ENCODE peak calls at places on chromosomes 13 and 19, in eight cellular contexts. D, Y, N, S, Q, I, L and M are unnamed samples. For H3K4me1, the result is how much of the 10 kb centered on the place peaks cover.

GRCh38 chr19:4089400-4089908 is 22.8 kb upstream of the ZBTB7A start:
- DNase-seq in D (no peak), Y (peak), N (no peak), S (no peak), Q (no peak), I (no peak), L (no peak), M (no peak)

GRCh38 chr13:25943666-25944065 is 108.2 kb downstream of the SHISA2 start:
- DNase-seq in D (no peak), Y (no peak), N (no peak), S (no peak), Q (no peak), I (no peak), L (no peak), M (peak)

GRCh38 chr13:97567510-97568243 is 133.7 kb downstream of the RAP2A start:
- DNase-seq in D (no peak), Y (peak), N (no peak), S (peak), Q (peak), I (no peak), L (peak), M (no peak)

GRCh38 chr13:106589716-106590115 is 21.8 kb upstream of the ARGLU1 start:
- DNase-seq in D (no peak), Y (no peak), N (no peak), S (no peak), Q (no peak), I (no peak), L (no peak), M (no peak)

GRCh38 chr19:15439078-15439799 is 10.5 kb downstream of the WIZ start:
- DNase-seq in D (no peak), Y (no peak), N (no peak), S (no peak), Q (no peak), I (no peak), L (no peak), M (no peak)

GRCh38 chr13:94009696-94010095 is 469.8 kb downstream of the DCT start:
- DNase-seq in D (no peak), Y (no peak), N (no peak), S (no peak), Q (peak), I (no peak), L (no peak), M (peak)

GRCh38 chr19:32406161-32407003 is 812 bp downstream of the DPY19L3 start:
- DNase-seq in D (no peak), Y (no peak), N (no peak), S (no peak), Q (no peak), I (no peak), L (no peak), M (peak)

GRCh38 chr19:45079063-45079910 is at the start of gene GEMIN7:
- DNase-seq in D (peak), Y (peak), N (peak), S (peak), Q (peak), I (peak), L (peak), M (peak)

GRCh38 chr19:37009871-37010270 is 68.4 kb upstream of the ZNF420 start:
- DNase-seq in D (no peak), Y (no peak), N (no peak), S (no peak), Q (no peak), I (no peak), L (no peak), M (no peak)
- H3K4me3 ChIP-seq in D (no peak), Y (no peak), N (no peak), S (no peak), Q (no peak), I (no peak), L (no peak), M (no peak)

GRCh38 chr13:23899555-23899954 is 2.3 kb upstream of the C1QTNF9B start:
- DNase-seq in D (no peak), Y (no peak), N (no peak), S (no peak), Q (peak), I (peak), L (peak), M (peak)
- H3K4me1 ChIP-seq in D (under half), Y (under half), N (under half), S (under half), Q (under half), I (under half), L (under half), M (under half)

GRCh38 chr19:39515551-39516191 is 732 bp downstream of the SELENOV start:
- DNase-seq in D (no peak), Y (no peak), N (no peak), S (no peak), Q (no peak), I (peak), L (no peak), M (no peak)
- H3K4me3 ChIP-seq in D (peak), Y (no peak), N (peak), S (no peak), Q (no peak), I (peak), L (peak), M (peak)

GRCh38 chr13:57250472-57250871 is 83.5 kb downstream of the PRR20E start:
- DNase-seq in D (no peak), Y (no peak), N (no peak), S (no peak), Q (no peak), I (no peak), L (no peak), M (no peak)

GRCh38 chr13:57253551-57253950 is 86.6 kb downstream of the PRR20E start:
- DNase-seq in D (no peak), Y (no peak), N (no peak), S (no peak), Q (no peak), I (no peak), L (no peak), M (no peak)
- H3K4me1 ChIP-seq in D (under half), Y (under half), N (under half), S (under half), Q (under half), I (under half), L (under half), M (under half)